ENCODE peak calls at places on chromosomes 6 and 20, in eight cellular contexts. G is stimulated activated CD8-positive, alpha-beta memory T cell treated with anti-CD3 and anti-CD28 coated beads, Interleukin-4, amount 100 ng/mL, for 24 hours; Y is naive thymus-derived CD4-positive, alpha-beta T cell; A is HEK293T; Q is activated T-cell treated with anti-CD3 and anti-CD28 coated beads for 24 hours; J is OCI-LY7; M is HCT116; T is AML-193. R is an unnamed sample.

GRCh38 chr6:37253608-37254007 is 4.0 kb upstream of the TBC1D22B start:
- DNase-seq in G (no peak), Y (no peak), A (no peak), Q (no peak), J (no peak), M (no peak), T (peak; percentile 48), R (no peak)

GRCh38 chr20:49187330-49188100 is 619 bp downstream of the STAU1 start:
- DNase-seq in G (no peak), Y (peak; percentile 26), A (no peak), Q (no peak), J (peak; percentile 52), M (no peak), T (no peak), R (peak; percentile 28)

GRCh38 chr6:149026530-149026942 is 279.7 kb downstream of the UST start:
- DNase-seq in G (no peak), Y (no peak), A (peak; percentile 51), Q (no peak), J (peak; percentile 74), M (peak; percentile 70), T (peak; percentile 53), R (peak; percentile 51)

GRCh38 chr20:61744691-61745396 is 320.8 kb downstream of the TAF4 start:
- DNase-seq in G (no peak), Y (no peak), A (no peak), Q (no peak), J (no peak), M (no peak), T (no peak), R (no peak)

GRCh38 chr6:3751730-3752537 is 421 bp upstream of the PXDC1 start:
- DNase-seq in G (peak; percentile 55), Y (peak; percentile 38), A (peak; percentile 78), Q (peak; percentile 61), J (no peak), M (peak; percentile 24), T (no peak), R (peak; percentile 85)

GRCh38 chr6:3455121-3455489 is 1.7 kb downstream of the SLC22A23 start:
- DNase-seq in G (no peak), Y (peak; percentile 85), A (no peak), Q (no peak), J (no peak), M (no peak), T (no peak), R (no peak)

GRCh38 chr6:2324166-2324953 is 79.0 kb upstream of the GMDS start:
- DNase-seq in G (no peak), Y (no peak), A (no peak), Q (no peak), J (no peak), M (no peak), T (no peak), R (no peak)

GRCh38 chr6:33963351-33963750 is 159.5 kb upstream of the MLN start:
- DNase-seq in G (no peak), Y (no peak), A (no peak), Q (no peak), J (no peak), M (no peak), T (no peak), R (no peak)

GRCh38 chr20:48092596-48093280 is 307.5 kb upstream of the SULF2 start:
- DNase-seq in G (no peak), Y (no peak), A (no peak), Q (no peak), J (no peak), M (no peak), T (no peak), R (no peak)

GRCh38 chr6:31462964-31463940 is 34.7 kb upstream of the MICB start:
- DNase-seq in G (peak; percentile 71), Y (peak; percentile 90), A (peak; percentile 92), Q (peak; percentile 86), J (peak; percentile 86), M (peak; percentile 93), T (peak; percentile 89), R (peak; percentile 95)

GRCh38 chr6:714100-714499 is 21.2 kb upstream of the EXOC2 start:
- DNase-seq in G (no peak), Y (no peak), A (no peak), Q (no peak), J (no peak), M (no peak), T (no peak), R (no peak)

GRCh38 chr20:37711987-37712961 is 18.4 kb downstream of the CTNNBL1 start:
- DNase-seq in G (no peak), Y (no peak), A (no peak), Q (no peak), J (no peak), M (no peak), T (no peak), R (peak; percentile 58)